ENCODE peak calls at places on chromosomes 5 and 9, in six cellular contexts. One of them, this sample, is unnamed.
A peak's percentile ranks its signal among the peaks of the same experiment; 100 is the strongest.

GRCh38 chr5:139100825-139101224 is 97.3 kb downstream of the SIL1 start:
- DNase-seq in NCI-H748 treated with DMSO at 0.1 percent for 48 hours: no peak
- DNase-seq in WTC11: no peak
- DNase-seq in NCI-H510A treated with DMSO at 0.1 percent for 48 hours: peak; percentile 86
- DNase-seq in sciatic nerve: no peak
- DNase-seq in stimulated activated CD8-positive, alpha-beta memory T cell treated with anti-CD3 and anti-CD28 coated beads, Interleukin-2, amount 100 ng/mL, for 1 hour: no peak
- DNase-seq in this sample: no peak

GRCh38 chr5:61327761-61328753 is 4.0 kb upstream of the ZSWIM6 start:
- DNase-seq in NCI-H748 treated with DMSO at 0.1 percent for 48 hours: no peak
- DNase-seq in WTC11: no peak
- DNase-seq in NCI-H510A treated with DMSO at 0.1 percent for 48 hours: no peak
- DNase-seq in sciatic nerve: no peak
- DNase-seq in stimulated activated CD8-positive, alpha-beta memory T cell treated with anti-CD3 and anti-CD28 coated beads, Interleukin-2, amount 100 ng/mL, for 1 hour: no peak
- DNase-seq in this sample: peak; percentile 62

GRCh38 chr5:126888180-126888579 is 111.2 kb downstream of the LMNB1 start:
- DNase-seq in NCI-H748 treated with DMSO at 0.1 percent for 48 hours: no peak
- DNase-seq in WTC11: no peak
- DNase-seq in NCI-H510A treated with DMSO at 0.1 percent for 48 hours: no peak
- DNase-seq in sciatic nerve: no peak
- DNase-seq in stimulated activated CD8-positive, alpha-beta memory T cell treated with anti-CD3 and anti-CD28 coated beads, Interleukin-2, amount 100 ng/mL, for 1 hour: no peak
- DNase-seq in this sample: no peak

GRCh38 chr9:108473209-108474112 is 382.3 kb downstream of the ACTL7B start:
- DNase-seq in NCI-H748 treated with DMSO at 0.1 percent for 48 hours: peak; percentile 63
- DNase-seq in WTC11: no peak
- DNase-seq in NCI-H510A treated with DMSO at 0.1 percent for 48 hours: no peak
- DNase-seq in sciatic nerve: no peak
- DNase-seq in stimulated activated CD8-positive, alpha-beta memory T cell treated with anti-CD3 and anti-CD28 coated beads, Interleukin-2, amount 100 ng/mL, for 1 hour: no peak
- DNase-seq in this sample: peak; percentile 85

GRCh38 chr9:36922548-36922947 is 111.5 kb downstream of the PAX5 start:
- DNase-seq in NCI-H748 treated with DMSO at 0.1 percent for 48 hours: no peak
- DNase-seq in WTC11: no peak
- DNase-seq in NCI-H510A treated with DMSO at 0.1 percent for 48 hours: no peak
- DNase-seq in sciatic nerve: no peak
- DNase-seq in stimulated activated CD8-positive, alpha-beta memory T cell treated with anti-CD3 and anti-CD28 coated beads, Interleukin-2, amount 100 ng/mL, for 1 hour: no peak
- DNase-seq in this sample: no peak

GRCh38 chr9:12880406-12881016 is 105.7 kb downstream of the LURAP1L start:
- DNase-seq in NCI-H748 treated with DMSO at 0.1 percent for 48 hours: no peak
- DNase-seq in WTC11: no peak
- DNase-seq in NCI-H510A treated with DMSO at 0.1 percent for 48 hours: no peak
- DNase-seq in sciatic nerve: no peak
- DNase-seq in stimulated activated CD8-positive, alpha-beta memory T cell treated with anti-CD3 and anti-CD28 coated beads, Interleukin-2, amount 100 ng/mL, for 1 hour: no peak
- DNase-seq in this sample: no peak

GRCh38 chr5:41057940-41058339 is 13.2 kb downstream of the MROH2B start:
- DNase-seq in NCI-H748 treated with DMSO at 0.1 percent for 48 hours: no peak
- DNase-seq in WTC11: no peak
- DNase-seq in NCI-H510A treated with DMSO at 0.1 percent for 48 hours: no peak
- DNase-seq in sciatic nerve: no peak
- DNase-seq in stimulated activated CD8-positive, alpha-beta memory T cell treated with anti-CD3 and anti-CD28 coated beads, Interleukin-2, amount 100 ng/mL, for 1 hour: no peak
- DNase-seq in this sample: no peak

GRCh38 chr9:136439550-136440408 is at the start of gene INPP5E:
- DNase-seq in NCI-H748 treated with DMSO at 0.1 percent for 48 hours: peak; percentile 33
- DNase-seq in WTC11: peak; percentile 87
- DNase-seq in NCI-H510A treated with DMSO at 0.1 percent for 48 hours: peak; percentile 34
- DNase-seq in sciatic nerve: peak; percentile 84
- DNase-seq in stimulated activated CD8-positive, alpha-beta memory T cell treated with anti-CD3 and anti-CD28 coated beads, Interleukin-2, amount 100 ng/mL, for 1 hour: peak; percentile 71
- DNase-seq in this sample: peak; percentile 63

GRCh38 chr9:128642675-128643074 is 14.0 kb downstream of the DYNC2I2 start:
- DNase-seq in NCI-H748 treated with DMSO at 0.1 percent for 48 hours: no peak
- DNase-seq in WTC11: no peak
- DNase-seq in NCI-H510A treated with DMSO at 0.1 percent for 48 hours: no peak
- DNase-seq in sciatic nerve: no peak
- DNase-seq in stimulated activated CD8-positive, alpha-beta memory T cell treated with anti-CD3 and anti-CD28 coated beads, Interleukin-2, amount 100 ng/mL, for 1 hour: no peak
- DNase-seq in this sample: no peak

GRCh38 chr9:69549310-69550202 is 122.6 kb downstream of the APBA1 start:
- DNase-seq in NCI-H748 treated with DMSO at 0.1 percent for 48 hours: peak; percentile 11
- DNase-seq in WTC11: no peak
- DNase-seq in NCI-H510A treated with DMSO at 0.1 percent for 48 hours: peak; percentile 33
- DNase-seq in sciatic nerve: no peak
- DNase-seq in stimulated activated CD8-positive, alpha-beta memory T cell treated with anti-CD3 and anti-CD28 coated beads, Interleukin-2, amount 100 ng/mL, for 1 hour: no peak
- DNase-seq in this sample: no peak

This sample was measured in SJSA1.